ENCODE peak calls at places on chromosomes 7 and 10, in seven cellular contexts. One of them, this sample, is unnamed. For H3K27me3, the result is how much of the 10 kb centered on the place peaks cover.

GRCh38 chr10:9562001-9562505 is 1455.6 kb upstream of the CELF2 start:
- DNase-seq in brain microvascular endothelial cell: no peak
- DNase-seq in osteoblast: no peak
- DNase-seq in WERI-Rb-1: no peak
- DNase-seq in tibial artery: no peak
- DNase-seq in lung: no peak
- DNase-seq in keratinocyte: no peak
- DNase-seq in this sample: no peak

GRCh38 chr7:158868754-158869410 is 12.5 kb downstream of the DYNC2I1 start:
- DNase-seq in WERI-Rb-1: peak
- DNase-seq in keratinocyte: no peak
- DNase-seq in brain microvascular endothelial cell: no peak
- DNase-seq in lung: no peak
- DNase-seq in tibial artery: no peak
- DNase-seq in osteoblast: no peak
- DNase-seq in this sample: no peak

GRCh38 chr7:101576993-101577392 is 52.1 kb downstream of the MYL10 start:
- DNase-seq in osteoblast: no peak
- DNase-seq in lung: no peak
- DNase-seq in keratinocyte: no peak
- DNase-seq in tibial artery: no peak
- DNase-seq in brain microvascular endothelial cell: no peak
- DNase-seq in WERI-Rb-1: no peak
- DNase-seq in this sample: no peak

GRCh38 chr7:51620690-51621089 is 304.1 kb upstream of the COBL start:
- DNase-seq in osteoblast: no peak
- DNase-seq in WERI-Rb-1: peak
- DNase-seq in keratinocyte: no peak
- DNase-seq in tibial artery: no peak
- DNase-seq in brain microvascular endothelial cell: no peak
- DNase-seq in lung: no peak
- DNase-seq in this sample: no peak

GRCh38 chr10:89793649-89794254 is 92.4 kb downstream of the KIF20B start:
- DNase-seq in keratinocyte: peak
- DNase-seq in lung: no peak
- DNase-seq in tibial artery: no peak
- DNase-seq in WERI-Rb-1: peak
- DNase-seq in brain microvascular endothelial cell: peak
- DNase-seq in osteoblast: peak
- DNase-seq in this sample: peak

GRCh38 chr7:106779877-106780276 is 85.2 kb upstream of the PIK3CG start:
- DNase-seq in brain microvascular endothelial cell: no peak
- DNase-seq in tibial artery: no peak
- DNase-seq in keratinocyte: no peak
- DNase-seq in osteoblast: no peak
- DNase-seq in WERI-Rb-1: peak
- DNase-seq in lung: no peak
- DNase-seq in this sample: no peak

GRCh38 chr7:35874881-35875280 is 74.0 kb downstream of the SEPTIN7 start:
- DNase-seq in WERI-Rb-1: no peak
- DNase-seq in brain microvascular endothelial cell: no peak
- DNase-seq in lung: no peak
- DNase-seq in osteoblast: no peak
- DNase-seq in tibial artery: no peak
- DNase-seq in keratinocyte: no peak
- DNase-seq in this sample: no peak

GRCh38 chr10:70461397-70462348 is 16.9 kb upstream of the PALD1 start:
- DNase-seq in brain microvascular endothelial cell: peak
- DNase-seq in tibial artery: no peak
- DNase-seq in osteoblast: peak
- DNase-seq in WERI-Rb-1: peak
- DNase-seq in lung: peak
- DNase-seq in keratinocyte: no peak
- DNase-seq in this sample: no peak

GRCh38 chr7:75875113-75876080 is 3.4 kb upstream of the RHBDD2 start:
- DNase-seq in lung: no peak
- DNase-seq in tibial artery: no peak
- DNase-seq in brain microvascular endothelial cell: no peak
- DNase-seq in WERI-Rb-1: no peak
- DNase-seq in osteoblast: peak
- DNase-seq in keratinocyte: no peak
- DNase-seq in this sample: no peak

GRCh38 chr10:86699541-86699940 is 31.2 kb downstream of the LDB3 start:
- DNase-seq in WERI-Rb-1: no peak
- DNase-seq in brain microvascular endothelial cell: no peak
- DNase-seq in osteoblast: peak
- DNase-seq in keratinocyte: no peak
- DNase-seq in tibial artery: no peak
- DNase-seq in lung: no peak
- DNase-seq in this sample: no peak

GRCh38 chr7:44849277-44850210 is 1.7 kb upstream of the H2AZ2 start:
- DNase-seq in tibial artery: no peak
- DNase-seq in osteoblast: peak
- DNase-seq in brain microvascular endothelial cell: no peak
- DNase-seq in lung: no peak
- DNase-seq in keratinocyte: no peak
- DNase-seq in WERI-Rb-1: no peak
- DNase-seq in this sample: no peak

GRCh38 chr7:11706666-11707605 is 125.1 kb downstream of the THSD7A start:
- DNase-seq in keratinocyte: no peak
- DNase-seq in osteoblast: no peak
- DNase-seq in lung: peak
- DNase-seq in tibial artery: no peak
- DNase-seq in WERI-Rb-1: no peak
- DNase-seq in brain microvascular endothelial cell: no peak
- DNase-seq in this sample: peak

GRCh38 chr7:91050677-91051076 is 213.6 kb upstream of the FZD1 start:
- DNase-seq in tibial artery: no peak
- DNase-seq in lung: no peak
- DNase-seq in osteoblast: no peak
- DNase-seq in WERI-Rb-1: no peak
- DNase-seq in keratinocyte: no peak
- DNase-seq in brain microvascular endothelial cell: no peak
- DNase-seq in this sample: no peak

GRCh38 chr7:44116087-44116788 is 7.1 kb downstream of the POLD2 start:
- DNase-seq in keratinocyte: no peak
- DNase-seq in osteoblast: peak
- DNase-seq in lung: no peak
- DNase-seq in WERI-Rb-1: no peak
- DNase-seq in brain microvascular endothelial cell: no peak
- DNase-seq in tibial artery: no peak
- DNase-seq in this sample: no peak

GRCh38 chr7:145797507-145797906 is 319.1 kb upstream of the CNTNAP2 start:
- DNase-seq in osteoblast: no peak
- DNase-seq in WERI-Rb-1: no peak
- DNase-seq in keratinocyte: no peak
- DNase-seq in brain microvascular endothelial cell: no peak
- DNase-seq in tibial artery: no peak
- DNase-seq in lung: no peak
- DNase-seq in this sample: no peak

GRCh38 chr10:14820775-14821154 is 17.1 kb downstream of the CDNF start:
- DNase-seq in lung: no peak
- DNase-seq in keratinocyte: no peak
- DNase-seq in brain microvascular endothelial cell: no peak
- DNase-seq in WERI-Rb-1: no peak
- DNase-seq in tibial artery: no peak
- DNase-seq in osteoblast: no peak
- DNase-seq in this sample: no peak

GRCh38 chr10:43304079-43304686 is 37.3 kb upstream of the RASGEF1A start:
- DNase-seq in keratinocyte: no peak
- DNase-seq in tibial artery: no peak
- DNase-seq in lung: no peak
- DNase-seq in WERI-Rb-1: no peak
- DNase-seq in osteoblast: no peak
- DNase-seq in brain microvascular endothelial cell: no peak
- DNase-seq in this sample: no peak
- H3K4me3 ChIP-seq in keratinocyte: no peak
- H3K4me3 ChIP-seq in tibial artery: peak
- H3K4me3 ChIP-seq in lung: no peak
- H3K4me3 ChIP-seq in WERI-Rb-1: peak
- H3K4me3 ChIP-seq in osteoblast: peak
- H3K4me3 ChIP-seq in brain microvascular endothelial cell: peak
- H3K4me3 ChIP-seq in this sample: peak

GRCh38 chr10:24989867-24990266 is 26.1 kb downstream of the ENKUR start:
- DNase-seq in osteoblast: no peak
- DNase-seq in lung: no peak
- DNase-seq in keratinocyte: no peak
- DNase-seq in tibial artery: no peak
- DNase-seq in WERI-Rb-1: no peak
- DNase-seq in brain microvascular endothelial cell: no peak
- DNase-seq in this sample: no peak
- TF ChIP-seq CTCF in osteoblast: peak
- TF ChIP-seq CTCF in lung: no peak
- TF ChIP-seq CTCF in keratinocyte: no peak
- TF ChIP-seq CTCF in tibial artery: peak
- TF ChIP-seq CTCF in WERI-Rb-1: no peak
- TF ChIP-seq CTCF in brain microvascular endothelial cell: no peak
- TF ChIP-seq CTCF in this sample: no peak

GRCh38 chr10:26216949-26217395 is 398 bp downstream of the GAD2 start:
- DNase-seq in lung: no peak
- DNase-seq in WERI-Rb-1: no peak
- DNase-seq in brain microvascular endothelial cell: no peak
- DNase-seq in tibial artery: no peak
- DNase-seq in osteoblast: no peak
- DNase-seq in keratinocyte: no peak
- DNase-seq in this sample: no peak

GRCh38 chr10:26217396-26218105 is 977 bp downstream of the GAD2 start:
- DNase-seq in brain microvascular endothelial cell: no peak
- DNase-seq in keratinocyte: no peak
- DNase-seq in lung: no peak
- DNase-seq in osteoblast: no peak
- DNase-seq in tibial artery: no peak
- DNase-seq in WERI-Rb-1: no peak
- DNase-seq in this sample: no peak

GRCh38 chr10:26222563-26222962 is 6.0 kb downstream of the GAD2 start:
- DNase-seq in brain microvascular endothelial cell: no peak
- DNase-seq in osteoblast: no peak
- DNase-seq in WERI-Rb-1: no peak
- DNase-seq in lung: no peak
- DNase-seq in keratinocyte: no peak
- DNase-seq in tibial artery: no peak
- DNase-seq in this sample: no peak

GRCh38 chr10:26221571-26221970 is 5.0 kb downstream of the GAD2 start:
- DNase-seq in osteoblast: no peak
- DNase-seq in keratinocyte: no peak
- DNase-seq in brain microvascular endothelial cell: no peak
- DNase-seq in lung: no peak
- DNase-seq in WERI-Rb-1: no peak
- DNase-seq in tibial artery: no peak
- DNase-seq in this sample: no peak

DNA sequence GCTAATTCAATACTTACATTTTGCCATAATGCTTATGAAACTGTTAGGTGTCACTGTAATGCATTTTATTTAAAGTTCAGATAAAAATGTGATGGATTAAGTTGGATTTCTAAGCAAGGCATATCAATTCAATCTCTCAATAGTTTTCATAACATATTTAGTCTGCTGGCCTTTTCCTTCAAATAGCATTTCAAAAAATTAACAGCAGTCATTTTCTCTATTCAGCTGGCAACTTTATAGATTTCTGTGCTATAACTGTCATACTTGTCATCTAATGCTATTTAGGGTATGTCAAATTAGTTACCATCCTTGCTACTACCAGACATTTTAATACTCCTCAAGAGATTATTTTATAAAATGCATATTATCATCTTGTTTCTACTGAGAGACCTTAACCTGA is 4.3 kb downstream of the GAD2 start:
- DNase-seq in lung: no peak
- DNase-seq in brain microvascular endothelial cell: no peak
- DNase-seq in keratinocyte: no peak
- DNase-seq in tibial artery: no peak
- DNase-seq in osteoblast: no peak
- DNase-seq in WERI-Rb-1: no peak
- DNase-seq in this sample: no peak
- H3K27me3 ChIP-seq in lung: under half
- H3K27me3 ChIP-seq in brain microvascular endothelial cell: under half
- H3K27me3 ChIP-seq in keratinocyte: under half
- H3K27me3 ChIP-seq in tibial artery: under half
- H3K27me3 ChIP-seq in osteoblast: under half
- H3K27me3 ChIP-seq in WERI-Rb-1: under half
- H3K27me3 ChIP-seq in this sample: half or more

DNA sequence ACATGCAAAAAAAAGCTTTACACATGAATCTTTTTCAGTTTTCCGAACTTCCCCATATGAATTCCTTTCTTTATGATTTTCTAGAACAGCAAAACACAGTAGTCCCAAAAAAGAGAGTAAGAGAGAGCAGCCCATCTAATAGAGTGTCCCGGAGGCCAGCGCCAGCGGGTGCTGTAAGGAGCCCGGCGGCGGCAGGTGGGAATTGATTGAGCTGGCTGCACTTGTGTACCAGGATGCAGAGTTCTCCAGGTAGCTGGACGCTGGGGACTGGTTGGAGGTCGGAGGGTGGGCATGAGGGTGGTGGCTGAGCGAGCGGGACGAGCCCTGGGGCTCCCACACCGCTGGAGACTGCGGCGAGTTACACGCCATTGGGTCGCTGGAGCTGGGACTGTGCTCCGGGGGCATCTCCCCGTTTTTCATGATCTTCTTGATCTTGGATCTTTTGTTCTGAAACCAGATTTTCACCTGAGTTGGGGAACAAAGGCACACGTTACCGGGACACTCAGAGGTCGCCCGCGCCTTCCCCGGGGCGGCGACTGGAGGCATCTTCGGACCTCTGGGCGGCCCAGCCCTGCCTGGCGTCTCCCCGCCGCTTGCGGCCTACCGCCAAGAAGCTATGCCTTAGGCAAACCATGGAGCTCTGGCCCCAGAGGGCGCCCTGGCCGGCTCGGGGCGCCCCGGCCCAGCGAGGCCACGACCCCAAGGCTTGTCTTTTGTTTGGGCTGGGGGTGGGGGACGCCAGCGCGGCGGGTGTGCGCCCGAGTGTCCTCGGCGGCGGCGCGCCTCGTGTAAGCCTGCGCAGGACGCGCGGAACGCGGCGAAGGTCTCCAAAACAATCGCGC is 3.8 kb downstream of the DLX5 start:
- DNase-seq in WERI-Rb-1: no peak
- DNase-seq in lung: no peak
- DNase-seq in brain microvascular endothelial cell: no peak
- DNase-seq in osteoblast: peak
- DNase-seq in tibial artery: no peak
- DNase-seq in keratinocyte: no peak
- DNase-seq in this sample: no peak
- H3K4me3 ChIP-seq in WERI-Rb-1: no peak
- H3K4me3 ChIP-seq in lung: no peak
- H3K4me3 ChIP-seq in brain microvascular endothelial cell: no peak
- H3K4me3 ChIP-seq in osteoblast: peak
- H3K4me3 ChIP-seq in tibial artery: no peak
- H3K4me3 ChIP-seq in keratinocyte: no peak
- H3K4me3 ChIP-seq in this sample: no peak